ENCODE peak calls at places on chromosomes 11 and 22, in five cellular contexts. I is cardiac muscle cell; S is NCI-H2081; P is stimulated activated CD4-positive, alpha-beta T cell treated with anti-CD3 and anti-CD28 coated beads, Interleukin-1b, Interleukin-23, amount 100 ng/mL, for 4 hours; Z is stimulated activated effector memory CD8-positive, alpha-beta T cell treated with anti-CD3 and anti-CD28 coated beads, Interleukin-12 subunit alpha, Interleukin-12 subunit beta, amount 100 ng/mL, for 72 hours. M is an unnamed sample.

GRCh38 chr22:29587938-29588699 is 7.2 kb upstream of the NIPSNAP1 start:
- DNase-seq in Z (no peak), S (no peak), P (no peak), I (no peak), M (no peak)

GRCh38 chr11:67265633-67266423 is 445 bp upstream of the GRK2 start:
- DNase-seq in P (peak; percentile 81), Z (peak; percentile 89), S (peak; percentile 39), I (peak; percentile 82), M (peak; percentile 79)

GRCh38 chr11:67282155-67282875 is 6.8 kb upstream of the ANKRD13D start:
- DNase-seq in S (no peak), P (no peak), I (no peak), Z (no peak), M (no peak)

GRCh38 chr11:110079726-110080125 is 13.5 kb upstream of the ZC3H12C start:
- DNase-seq in Z (no peak), P (no peak), I (no peak), S (no peak), M (no peak)

GRCh38 chr11:119472186-119472855 is 49.3 kb upstream of the THY1 start:
- DNase-seq in I (no peak), P (no peak), Z (no peak), S (no peak), M (no peak)

GRCh38 chr11:17932472-17932871 is 80.4 kb downstream of the SERGEF start:
- DNase-seq in P (no peak), S (no peak), I (no peak), Z (no peak), M (no peak)

GRCh38 chr22:49464024-49464423 is 363.6 kb downstream of the BRD1 start:
- DNase-seq in Z (no peak), S (peak; percentile 4), P (no peak), I (no peak), M (peak; percentile 55)

GRCh38 chr11:79185351-79185750 is 255.5 kb downstream of the TENM4 start:
- DNase-seq in P (no peak), I (no peak), S (no peak), Z (no peak), M (no peak)

GRCh38 chr22:30205281-30206115 is 41.1 kb downstream of the LIF start:
- DNase-seq in S (no peak), Z (no peak), P (no peak), I (no peak), M (no peak)

GRCh38 chr22:18028817-18029527 is 4.6 kb upstream of the MICAL3 start:
- DNase-seq in Z (no peak), P (no peak), I (no peak), S (no peak), M (no peak)

GRCh38 chr11:74820763-74821162 is 72.1 kb downstream of the RNF169 start:
- DNase-seq in S (no peak), Z (no peak), I (no peak), P (no peak), M (no peak)

GRCh38 chr22:19648419-19648929 is 65.8 kb upstream of the SEPTIN5 start:
- DNase-seq in P (no peak), I (no peak), Z (no peak), S (no peak), M (no peak)

M was measured in NCI-H1417.